ENCODE peak calls at places on chromosomes 4 and X, in six cellular contexts. One of them, this sample, is unnamed.

GRCh38 chr4:142194905-142195304 is 558.5 kb downstream of the IL15 start:
- DNase-seq in SK-N-SH: no peak
- DNase-seq in H1: no peak
- DNase-seq in K562: no peak
- DNase-seq in GM12878: no peak
- DNase-seq in HepG2: no peak
- DNase-seq in this sample: no peak

GRCh38 chr4:25310066-25310824 is 2.3 kb upstream of the ZCCHC4 start:
- DNase-seq in SK-N-SH: no peak
- DNase-seq in H1: no peak
- DNase-seq in K562: no peak
- DNase-seq in GM12878: peak
- DNase-seq in HepG2: no peak
- DNase-seq in this sample: no peak

GRCh38 chrX:123803331-123803983 is 56.4 kb upstream of the XIAP start:
- DNase-seq in SK-N-SH: peak
- DNase-seq in H1: no peak
- DNase-seq in K562: peak
- DNase-seq in GM12878: no peak
- DNase-seq in HepG2: peak
- DNase-seq in this sample: peak

GRCh38 chr4:112213091-112213490 is 18.5 kb upstream of the AP1AR start:
- DNase-seq in SK-N-SH: no peak
- DNase-seq in H1: no peak
- DNase-seq in K562: no peak
- DNase-seq in GM12878: no peak
- DNase-seq in HepG2: peak
- DNase-seq in this sample: peak

GRCh38 chrX:149948001-149948400 is 9.7 kb upstream of the EOLA2 start:
- DNase-seq in SK-N-SH: no peak
- DNase-seq in H1: no peak
- DNase-seq in K562: no peak
- DNase-seq in GM12878: no peak
- DNase-seq in HepG2: no peak
- DNase-seq in this sample: no peak

GRCh38 chr4:164320847-164321246 is 433.1 kb upstream of the SMIM31 start:
- DNase-seq in SK-N-SH: no peak
- DNase-seq in H1: no peak
- DNase-seq in K562: no peak
- DNase-seq in GM12878: no peak
- DNase-seq in HepG2: no peak
- DNase-seq in this sample: no peak

GRCh38 chrX:120824021-120824420 is 51.6 kb downstream of the CT47B1 start:
- DNase-seq in SK-N-SH: no peak
- DNase-seq in H1: no peak
- DNase-seq in K562: no peak
- DNase-seq in GM12878: no peak
- DNase-seq in HepG2: no peak
- DNase-seq in this sample: no peak

GRCh38 chrX:125205918-125206665 is 113.6 kb upstream of the TEX13C start:
- DNase-seq in SK-N-SH: peak
- DNase-seq in H1: peak
- DNase-seq in K562: no peak
- DNase-seq in GM12878: no peak
- DNase-seq in HepG2: no peak
- DNase-seq in this sample: peak

GRCh38 chrX:140503714-140504351 is 1.0 kb downstream of the SOX3 start:
- DNase-seq in SK-N-SH: peak
- DNase-seq in H1: peak
- DNase-seq in K562: no peak
- DNase-seq in GM12878: no peak
- DNase-seq in HepG2: no peak
- DNase-seq in this sample: no peak

GRCh38 chrX:131399692-131400428 is 110.8 kb upstream of the IGSF1 start:
- DNase-seq in SK-N-SH: no peak
- DNase-seq in H1: no peak
- DNase-seq in K562: no peak
- DNase-seq in GM12878: no peak
- DNase-seq in HepG2: no peak
- DNase-seq in this sample: no peak

GRCh38 chrX:78652971-78653822 is 5.9 kb downstream of the RTL3 start:
- DNase-seq in SK-N-SH: no peak
- DNase-seq in H1: no peak
- DNase-seq in K562: no peak
- DNase-seq in GM12878: no peak
- DNase-seq in HepG2: peak
- DNase-seq in this sample: peak

GRCh38 chr4:162852642-162853041 is 314.0 kb downstream of the NAF1 start:
- DNase-seq in SK-N-SH: no peak
- DNase-seq in H1: no peak
- DNase-seq in K562: no peak
- DNase-seq in GM12878: no peak
- DNase-seq in HepG2: no peak
- DNase-seq in this sample: no peak

GRCh38 chrX:13180807-13181206 is 136.4 kb upstream of the FAM9C start:
- DNase-seq in SK-N-SH: no peak
- DNase-seq in H1: no peak
- DNase-seq in K562: no peak
- DNase-seq in GM12878: no peak
- DNase-seq in HepG2: no peak
- DNase-seq in this sample: peak

GRCh38 chrX:100911731-100912130 is 17.0 kb downstream of the XKRX start:
- DNase-seq in SK-N-SH: no peak
- DNase-seq in H1: no peak
- DNase-seq in K562: no peak
- DNase-seq in GM12878: no peak
- DNase-seq in HepG2: no peak
- DNase-seq in this sample: no peak

GRCh38 chr4:101994247-101994775 is 203.8 kb downstream of the BANK1 start:
- DNase-seq in SK-N-SH: no peak
- DNase-seq in H1: no peak
- DNase-seq in K562: no peak
- DNase-seq in GM12878: no peak
- DNase-seq in HepG2: no peak
- DNase-seq in this sample: no peak

GRCh38 chr4:181832305-181832704 is 410.9 kb upstream of the TENM3 start:
- DNase-seq in SK-N-SH: no peak
- DNase-seq in H1: no peak
- DNase-seq in K562: no peak
- DNase-seq in GM12878: no peak
- DNase-seq in HepG2: no peak
- DNase-seq in this sample: no peak
- TF ChIP-seq GABPA in SK-N-SH: no peak
- TF ChIP-seq GABPA in H1: no peak
- TF ChIP-seq GABPA in K562: no peak
- TF ChIP-seq GABPA in GM12878: no peak
- TF ChIP-seq GABPA in HepG2: no peak
- TF ChIP-seq GABPA in this sample: no peak

GRCh38 chr4:74028504-74028903 is 10.0 kb downstream of the CXCL3 start:
- DNase-seq in SK-N-SH: no peak
- DNase-seq in H1: no peak
- DNase-seq in K562: no peak
- DNase-seq in GM12878: no peak
- DNase-seq in HepG2: no peak
- DNase-seq in this sample: no peak

GRCh38 chr4:74032064-74032463 is 6.4 kb downstream of the CXCL3 start:
- DNase-seq in SK-N-SH: no peak
- DNase-seq in H1: no peak
- DNase-seq in K562: no peak
- DNase-seq in GM12878: no peak
- DNase-seq in HepG2: no peak
- DNase-seq in this sample: no peak

GRCh38 chr4:74033721-74034120 is 4.8 kb downstream of the CXCL3 start:
- DNase-seq in SK-N-SH: no peak
- DNase-seq in H1: no peak
- DNase-seq in K562: no peak
- DNase-seq in GM12878: no peak
- DNase-seq in HepG2: no peak
- DNase-seq in this sample: peak

DNA sequence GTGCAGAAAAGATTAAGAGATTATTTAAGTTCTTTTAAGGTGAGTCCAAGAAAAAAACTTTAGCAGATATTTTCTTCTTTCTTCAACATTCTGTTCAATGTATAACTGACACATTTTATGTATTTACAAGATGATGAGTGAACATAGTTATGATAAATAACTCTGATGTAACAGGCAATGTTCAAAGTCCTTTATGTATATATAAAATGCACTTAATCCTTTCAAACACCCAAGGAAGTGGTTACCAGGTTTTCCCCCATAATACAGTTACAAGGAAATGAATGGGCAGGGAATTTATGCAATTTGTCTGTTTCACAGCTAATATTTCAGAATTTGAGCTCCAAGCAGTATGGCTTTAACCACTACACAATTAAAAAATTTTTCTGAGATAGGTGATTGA is 8.2 kb downstream of the CXCL3 start:
- DNase-seq in SK-N-SH: no peak
- DNase-seq in H1: no peak
- DNase-seq in K562: no peak
- DNase-seq in GM12878: no peak
- DNase-seq in HepG2: no peak
- DNase-seq in this sample: no peak
- TF ChIP-seq GABPA in SK-N-SH: no peak
- TF ChIP-seq GABPA in H1: no peak
- TF ChIP-seq GABPA in K562: no peak
- TF ChIP-seq GABPA in GM12878: no peak
- TF ChIP-seq GABPA in HepG2: no peak
- TF ChIP-seq GABPA in this sample: no peak

DNA sequence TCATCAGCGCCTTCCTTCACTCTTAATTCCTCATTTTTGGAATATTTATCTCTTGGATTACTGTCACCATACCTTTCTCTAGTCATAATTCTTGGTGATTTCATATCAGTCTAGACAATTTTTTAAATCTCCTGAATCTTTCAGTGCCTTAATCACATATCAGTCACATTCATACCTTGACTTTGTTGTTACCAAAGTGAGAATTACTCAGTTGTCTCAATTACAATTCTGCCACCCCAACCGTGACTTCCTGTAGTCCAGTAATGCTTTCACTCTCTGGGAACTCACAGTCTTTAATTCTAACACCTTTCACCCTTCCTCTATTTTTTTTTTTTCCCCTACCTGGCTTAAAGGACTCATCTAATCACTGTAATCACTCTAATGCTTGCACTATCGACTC is 1275.3 kb upstream of the TENM3 start:
- DNase-seq in SK-N-SH: no peak
- DNase-seq in H1: no peak
- DNase-seq in K562: no peak
- DNase-seq in GM12878: no peak
- DNase-seq in HepG2: no peak
- DNase-seq in this sample: no peak
- TF ChIP-seq GABPA in SK-N-SH: no peak
- TF ChIP-seq GABPA in H1: no peak
- TF ChIP-seq GABPA in K562: no peak
- TF ChIP-seq GABPA in GM12878: no peak
- TF ChIP-seq GABPA in HepG2: no peak
- TF ChIP-seq GABPA in this sample: no peak

GRCh38 chrX:148024425-148025148 is 43.5 kb downstream of the FMR1NB start:
- DNase-seq in SK-N-SH: no peak
- DNase-seq in H1: no peak
- DNase-seq in K562: no peak
- DNase-seq in GM12878: peak
- DNase-seq in HepG2: no peak
- DNase-seq in this sample: peak

DNA sequence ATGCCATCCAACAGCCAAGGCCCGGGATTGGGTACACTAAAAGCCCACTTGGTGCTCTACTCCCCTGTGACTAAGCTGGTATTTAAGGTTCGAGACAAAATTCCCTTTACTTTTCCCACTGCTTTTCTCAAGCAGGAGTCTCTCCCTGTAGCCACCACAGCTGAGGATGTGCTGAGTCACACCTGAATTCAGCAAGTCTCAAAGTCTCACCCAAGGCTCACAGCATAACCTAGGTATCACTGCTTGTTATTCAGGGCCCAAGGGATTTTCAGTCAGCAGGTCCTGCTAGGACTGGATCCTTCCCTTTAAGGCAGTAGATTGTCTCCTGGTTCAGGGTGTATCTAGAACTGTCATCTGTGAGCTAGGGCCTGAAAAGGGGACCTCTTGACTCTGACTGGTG is 39.2 kb downstream of the FMR1NB start:
- DNase-seq in SK-N-SH: no peak
- DNase-seq in H1: no peak
- DNase-seq in K562: no peak
- DNase-seq in GM12878: no peak
- DNase-seq in HepG2: no peak
- DNase-seq in this sample: no peak
- TF ChIP-seq GABPA in SK-N-SH: no peak
- TF ChIP-seq GABPA in H1: no peak
- TF ChIP-seq GABPA in K562: no peak
- TF ChIP-seq GABPA in GM12878: no peak
- TF ChIP-seq GABPA in HepG2: no peak
- TF ChIP-seq GABPA in this sample: no peak

GRCh38 chrX:129233791-129234190 is 289.5 kb downstream of the SMARCA1 start:
- DNase-seq in SK-N-SH: no peak
- DNase-seq in H1: no peak
- DNase-seq in K562: no peak
- DNase-seq in GM12878: no peak
- DNase-seq in HepG2: no peak
- DNase-seq in this sample: no peak

GRCh38 chrX:129227376-129227775 is 295.9 kb downstream of the SMARCA1 start:
- DNase-seq in SK-N-SH: no peak
- DNase-seq in H1: no peak
- DNase-seq in K562: no peak
- DNase-seq in GM12878: no peak
- DNase-seq in HepG2: no peak
- DNase-seq in this sample: no peak

GRCh38 chrX:129235903-129236302 is 287.4 kb downstream of the SMARCA1 start:
- DNase-seq in SK-N-SH: no peak
- DNase-seq in H1: no peak
- DNase-seq in K562: no peak
- DNase-seq in GM12878: no peak
- DNase-seq in HepG2: no peak
- DNase-seq in this sample: no peak

DNA sequence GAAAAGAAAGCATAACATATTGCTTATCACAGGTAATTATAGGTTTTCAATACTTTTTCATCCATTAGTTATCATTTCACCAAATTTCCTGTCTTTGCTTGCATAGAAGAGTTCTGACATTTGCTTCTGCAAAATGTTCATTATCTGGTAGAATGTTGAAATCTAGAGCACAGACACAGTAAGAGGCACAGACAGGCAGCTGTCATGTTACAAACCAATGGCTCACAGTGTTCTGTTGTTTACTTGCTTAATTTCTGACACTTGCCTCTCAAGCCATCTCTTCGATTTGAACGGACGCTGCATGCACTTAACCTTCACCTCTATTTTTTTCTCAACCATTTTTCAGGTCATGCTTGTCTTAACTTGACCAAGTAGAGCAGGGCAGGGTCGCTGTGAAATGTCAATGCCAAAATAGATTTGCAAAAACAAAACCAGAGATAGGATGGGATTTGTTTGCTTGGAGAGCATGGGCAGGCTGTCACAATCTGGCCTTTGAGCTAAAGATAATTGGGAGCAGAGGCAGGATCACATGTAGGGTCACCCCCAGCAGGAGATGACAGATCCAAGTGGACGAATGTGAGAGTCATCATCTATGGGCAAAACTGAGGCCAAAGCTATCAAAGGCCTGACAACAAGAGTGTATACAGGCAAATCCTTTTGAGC is 292.3 kb downstream of the SMARCA1 start:
- DNase-seq in SK-N-SH: no peak
- DNase-seq in H1: no peak
- DNase-seq in K562: no peak
- DNase-seq in GM12878: no peak
- DNase-seq in HepG2: peak
- DNase-seq in this sample: no peak
- TF ChIP-seq GABPA in SK-N-SH: no peak
- TF ChIP-seq GABPA in H1: no peak
- TF ChIP-seq GABPA in K562: no peak
- TF ChIP-seq GABPA in GM12878: no peak
- TF ChIP-seq GABPA in HepG2: no peak
- TF ChIP-seq GABPA in this sample: no peak

GRCh38 chr4:85677286-85677685 is 202.3 kb downstream of the ARHGAP24 start:
- DNase-seq in SK-N-SH: peak
- DNase-seq in H1: no peak
- DNase-seq in K562: no peak
- DNase-seq in GM12878: no peak
- DNase-seq in HepG2: no peak
- DNase-seq in this sample: no peak
- TF ChIP-seq GABPA in SK-N-SH: no peak
- TF ChIP-seq GABPA in H1: no peak
- TF ChIP-seq GABPA in K562: no peak
- TF ChIP-seq GABPA in GM12878: no peak
- TF ChIP-seq GABPA in HepG2: no peak
- TF ChIP-seq GABPA in this sample: no peak